ENCODE peak calls at places on chromosomes 12 and 14, in six cellular contexts. E is H9, F is K562, K is neural progenitor cell, J is mesendoderm, M is GM23248. T is an unnamed sample.

GRCh38 chr14:100827751-100828447 is 2.0 kb downstream of the MEG3 start:
- DNase-seq in E (no peak), F (peak), K (no peak), J (no peak), M (peak), T (no peak)

GRCh38 chr14:40476005-40476404 is 1043.8 kb upstream of the FBXO33 start:
- DNase-seq in E (no peak), F (no peak), K (no peak), J (no peak), M (no peak), T (no peak)

GRCh38 chr12:123973552-123974341 is 732 bp downstream of the ZNF664 start:
- DNase-seq in E (peak), F (no peak), K (peak), J (peak), M (peak), T (peak)

GRCh38 chr14:53180272-53181221 is 27.4 kb upstream of the DDHD1 start:
- DNase-seq in E (peak), F (peak), K (peak), J (peak), M (peak), T (peak)

GRCh38 chr12:111424793-111425251 is 19.1 kb downstream of the SH2B3 start:
- DNase-seq in E (peak), F (no peak), K (peak), J (peak), M (no peak), T (peak)

GRCh38 chr12:81329088-81329487 is 251.2 kb downstream of the ACSS3 start:
- DNase-seq in E (peak), F (peak), K (peak), J (peak), M (peak), T (peak)

GRCh38 chr12:106493531-106493930 is 89.3 kb upstream of the RFX4 start:
- DNase-seq in E (no peak), F (no peak), K (peak), J (no peak), M (no peak), T (no peak)

GRCh38 chr12:63966603-63966975 is 122.1 kb downstream of the SRGAP1 start:
- DNase-seq in E (no peak), F (no peak), K (no peak), J (no peak), M (no peak), T (no peak)

GRCh38 chr12:124567035-124567672 is at the start of gene NCOR2:
- DNase-seq in E (no peak), F (peak), K (peak), J (peak), M (peak), T (peak)

GRCh38 chr14:92340938-92341337 is 18.0 kb downstream of the SLC24A4 start:
- DNase-seq in E (no peak), F (no peak), K (no peak), J (no peak), M (no peak), T (no peak)

GRCh38 chr12:84994436-84994835 is 41.6 kb downstream of the TSPAN19 start:
- DNase-seq in E (no peak), F (no peak), K (no peak), J (no peak), M (no peak), T (no peak)

GRCh38 chr12:109767456-109767855 is 53.8 kb downstream of the FAM222A start:
- DNase-seq in E (no peak), F (no peak), K (no peak), J (no peak), M (no peak), T (no peak)

GRCh38 chr14:81655423-81656314 is 122.0 kb upstream of the SEL1L start:
- DNase-seq in E (peak), F (no peak), K (no peak), J (peak), M (no peak), T (peak)

GRCh38 chr14:103870891-103871595 is 23.7 kb upstream of the PPP1R13B start:
- DNase-seq in E (no peak), F (no peak), K (no peak), J (no peak), M (no peak), T (no peak)

DNA sequence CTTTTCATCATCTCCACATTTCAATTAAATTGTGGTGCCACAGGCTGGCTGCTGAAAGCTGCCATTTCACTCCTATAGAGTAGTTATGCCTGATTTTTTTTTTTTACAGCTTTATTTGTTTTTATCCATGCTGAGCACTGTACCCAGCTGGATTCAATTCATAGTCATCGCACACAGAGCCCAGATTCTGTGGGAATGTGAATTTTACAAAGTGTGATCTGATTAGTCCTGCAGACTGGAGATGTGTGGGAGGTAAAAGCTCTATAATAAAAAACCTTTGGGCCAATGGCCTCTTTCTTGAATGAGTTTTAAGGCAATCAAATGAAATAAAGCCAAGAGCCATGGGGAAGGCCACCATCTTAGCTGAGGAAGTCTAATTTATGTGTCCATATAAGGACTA is 190.2 kb downstream of the ANO4 start:
- DNase-seq in E (no peak), F (no peak), K (no peak), J (no peak), M (peak), T (no peak)
- H3K4me2 ChIP-seq in E (no peak), F (no peak), K (no peak), J (no peak), M (no peak), T (no peak)

GRCh38 chr12:26817183-26817591 is 15.8 kb downstream of the ITPR2 start:
- DNase-seq in E (no peak), F (no peak), K (no peak), J (no peak), M (no peak), T (no peak)
- H3K4me2 ChIP-seq in E (no peak), F (no peak), K (no peak), J (no peak), M (no peak), T (no peak)

DNA sequence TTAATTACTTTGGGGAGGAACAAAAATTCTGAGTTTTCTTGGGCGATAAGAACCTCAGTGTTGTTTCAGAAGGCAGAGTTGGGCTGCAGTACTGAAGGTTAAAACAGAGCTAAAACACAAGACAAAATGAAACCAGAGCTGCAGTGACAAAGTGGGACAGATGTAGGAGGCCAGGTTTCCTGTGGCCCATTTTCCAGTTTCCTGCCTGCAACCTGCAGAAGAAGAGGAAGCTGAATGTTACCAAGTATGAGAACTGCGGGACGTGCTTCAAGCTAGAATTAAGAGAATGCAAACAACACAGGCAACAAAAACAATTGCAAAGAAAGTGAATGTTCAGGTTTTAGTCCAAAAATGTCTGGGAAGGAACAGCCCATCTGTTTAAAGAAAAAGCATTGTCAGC is 17.8 kb downstream of the ELK3 start:
- DNase-seq in E (no peak), F (no peak), K (no peak), J (no peak), M (no peak), T (no peak)
- H3K4me2 ChIP-seq in E (no peak), F (no peak), K (no peak), J (no peak), M (no peak), T (peak)

GRCh38 chr12:31531908-31532307 is 59.0 kb downstream of the DENND5B start:
- DNase-seq in E (no peak), F (no peak), K (no peak), J (no peak), M (no peak), T (no peak)
- H3K4me2 ChIP-seq in E (no peak), F (no peak), K (no peak), J (no peak), M (no peak), T (no peak)

DNA sequence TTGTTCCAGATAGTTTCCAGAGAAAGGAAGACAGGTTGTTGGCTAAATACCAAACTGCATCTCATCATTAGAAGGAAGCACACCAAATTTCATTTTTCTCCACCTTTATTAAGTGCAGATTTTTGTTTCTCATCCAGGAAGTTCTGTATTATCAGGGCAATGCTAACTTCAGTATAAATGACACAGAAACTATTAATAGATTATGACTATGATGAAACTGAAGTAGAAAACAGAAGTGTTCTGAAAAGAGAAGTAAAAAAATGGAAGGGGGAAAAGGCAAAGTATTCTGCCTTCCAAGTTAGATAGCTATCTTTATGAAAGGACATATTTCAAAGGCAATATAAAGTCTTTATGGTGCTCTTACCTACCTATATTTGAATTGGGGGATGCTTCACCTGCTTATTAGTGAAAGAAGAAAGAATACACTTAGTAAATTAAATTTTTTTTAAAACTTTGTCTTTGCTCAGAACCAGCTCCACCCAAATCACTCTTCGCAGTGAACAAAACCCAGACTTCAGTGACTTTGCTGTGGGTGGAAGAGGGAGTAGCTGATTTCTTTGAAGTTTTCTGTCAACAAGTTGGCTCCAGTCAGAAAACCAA is 223.9 kb downstream of the PTPRO start:
- DNase-seq in E (no peak), F (no peak), K (no peak), J (no peak), M (no peak), T (no peak)
- H3K4me2 ChIP-seq in E (no peak), F (no peak), K (no peak), J (no peak), M (no peak), T (no peak)

DNA sequence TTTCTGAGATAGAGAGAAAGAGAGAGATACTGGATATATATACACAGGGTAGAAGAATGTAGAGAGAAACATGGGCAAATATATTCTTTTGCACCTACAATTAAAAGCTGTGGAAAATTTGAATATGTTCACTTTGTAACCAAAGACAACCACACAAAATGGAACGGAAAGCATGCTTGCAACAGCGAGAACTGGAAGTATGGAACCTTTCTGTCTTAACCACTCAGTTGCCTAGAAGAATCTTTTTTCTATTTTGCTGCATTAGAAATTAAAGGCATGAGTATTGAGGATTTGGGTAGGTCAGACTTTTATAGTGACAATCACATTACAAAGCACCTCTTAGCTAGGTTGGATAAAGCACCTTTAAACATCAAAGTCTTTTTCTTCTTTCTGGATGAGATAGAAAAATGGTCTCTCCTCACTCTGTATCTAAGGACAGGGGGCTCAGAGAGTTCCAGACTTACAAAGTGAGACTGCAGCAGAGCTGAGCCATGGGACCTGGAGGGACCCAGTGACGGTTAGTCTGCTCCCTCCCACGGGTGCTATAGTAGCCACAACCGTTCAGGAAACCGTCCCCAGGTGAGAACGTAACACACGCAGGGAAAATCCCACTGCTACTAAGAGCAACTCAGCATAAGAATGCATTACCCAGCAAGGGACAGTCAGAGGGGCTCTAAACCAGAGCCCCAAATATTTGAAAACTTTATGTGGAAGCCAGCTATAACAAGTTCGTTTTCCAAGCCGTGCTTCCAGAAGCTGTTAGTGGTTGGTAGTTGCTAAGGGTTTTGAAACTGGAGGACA is 97.1 kb downstream of the DAD1 start:
- DNase-seq in E (no peak), F (no peak), K (no peak), J (no peak), M (no peak), T (no peak)
- H3K4me2 ChIP-seq in E (no peak), F (no peak), K (no peak), J (no peak), M (no peak), T (peak)

DNA sequence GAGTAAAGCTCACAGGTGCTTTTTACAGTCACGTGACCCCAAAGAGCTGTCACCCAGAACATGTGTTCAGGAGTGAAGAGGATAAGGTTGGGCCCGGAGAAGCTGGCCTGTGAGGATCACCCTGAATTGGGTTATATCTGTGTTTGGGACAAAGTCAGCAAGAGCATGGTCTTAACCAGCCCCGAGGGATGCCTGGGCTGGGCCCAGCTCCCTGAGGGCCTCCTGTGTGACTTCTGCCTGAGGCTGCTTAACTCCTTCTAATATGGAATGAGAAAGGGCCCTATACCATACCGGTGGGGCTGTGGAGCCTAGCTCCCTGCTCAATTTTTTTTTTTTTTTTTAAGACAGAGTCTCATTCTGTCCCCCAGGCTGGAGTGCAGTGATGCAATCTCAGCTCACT is 2.5 kb downstream of the CDCA4 start:
- DNase-seq in E (no peak), F (no peak), K (no peak), J (no peak), M (no peak), T (no peak)
- H3K4me2 ChIP-seq in E (no peak), F (peak), K (peak), J (no peak), M (no peak), T (peak)

GRCh38 chr14:56816575-56817391 is 6.5 kb upstream of the OTX2 start:
- DNase-seq in E (peak), F (no peak), K (peak), J (peak), M (no peak), T (peak)
- H3K4me2 ChIP-seq in E (peak), F (no peak), K (peak), J (peak), M (no peak), T (peak)

T was measured in GM23338.